ENCODE peak calls at places on chromosomes 5 and 9, in six cellular contexts. One of them, this sample, is unnamed.

GRCh38 chr9:134770972-134771971 is 109.3 kb upstream of the FCN2 start:
- DNase-seq in tibial artery: no peak
- DNase-seq in activated effector memory CD4-positive, alpha-beta T cell treated with anti-CD3 and anti-CD28 coated beads, Interleukin-2, amount 50 U/mL, for 16 hours: no peak
- DNase-seq in amniotic stem cell: no peak
- DNase-seq in COLO829: no peak
- DNase-seq in HTR-8/SVneo: no peak
- DNase-seq in this sample: peak; percentile 56

GRCh38 chr5:16726538-16726946 is 109.7 kb upstream of the RETREG1 start:
- DNase-seq in tibial artery: no peak
- DNase-seq in activated effector memory CD4-positive, alpha-beta T cell treated with anti-CD3 and anti-CD28 coated beads, Interleukin-2, amount 50 U/mL, for 16 hours: no peak
- DNase-seq in amniotic stem cell: no peak
- DNase-seq in COLO829: no peak
- DNase-seq in HTR-8/SVneo: no peak
- DNase-seq in this sample: no peak

GRCh38 chr5:2207966-2208544 is 325.3 kb upstream of the IRX4 start:
- DNase-seq in tibial artery: no peak
- DNase-seq in activated effector memory CD4-positive, alpha-beta T cell treated with anti-CD3 and anti-CD28 coated beads, Interleukin-2, amount 50 U/mL, for 16 hours: no peak
- DNase-seq in amniotic stem cell: no peak
- DNase-seq in COLO829: no peak
- DNase-seq in HTR-8/SVneo: no peak
- DNase-seq in this sample: no peak

GRCh38 chr5:73120222-73121108 is at the start of gene TMEM171:
- DNase-seq in tibial artery: no peak
- DNase-seq in activated effector memory CD4-positive, alpha-beta T cell treated with anti-CD3 and anti-CD28 coated beads, Interleukin-2, amount 50 U/mL, for 16 hours: no peak
- DNase-seq in amniotic stem cell: no peak
- DNase-seq in COLO829: no peak
- DNase-seq in HTR-8/SVneo: peak; percentile 49
- DNase-seq in this sample: no peak

GRCh38 chr5:116133281-116133680 is 48.5 kb downstream of the COMMD10 start:
- DNase-seq in tibial artery: no peak
- DNase-seq in activated effector memory CD4-positive, alpha-beta T cell treated with anti-CD3 and anti-CD28 coated beads, Interleukin-2, amount 50 U/mL, for 16 hours: no peak
- DNase-seq in amniotic stem cell: no peak
- DNase-seq in COLO829: no peak
- DNase-seq in HTR-8/SVneo: no peak
- DNase-seq in this sample: no peak

GRCh38 chr9:2729003-2729402 is 11.7 kb downstream of the KCNV2 start:
- DNase-seq in tibial artery: no peak
- DNase-seq in activated effector memory CD4-positive, alpha-beta T cell treated with anti-CD3 and anti-CD28 coated beads, Interleukin-2, amount 50 U/mL, for 16 hours: no peak
- DNase-seq in amniotic stem cell: no peak
- DNase-seq in COLO829: no peak
- DNase-seq in HTR-8/SVneo: no peak
- DNase-seq in this sample: no peak

GRCh38 chr5:7364226-7364875 is 31.6 kb upstream of the ADCY2 start:
- DNase-seq in tibial artery: no peak
- DNase-seq in activated effector memory CD4-positive, alpha-beta T cell treated with anti-CD3 and anti-CD28 coated beads, Interleukin-2, amount 50 U/mL, for 16 hours: no peak
- DNase-seq in amniotic stem cell: no peak
- DNase-seq in COLO829: no peak
- DNase-seq in HTR-8/SVneo: no peak
- DNase-seq in this sample: no peak

GRCh38 chr5:64707191-64707590 is 16.9 kb downstream of the SHISAL2B start:
- DNase-seq in tibial artery: no peak
- DNase-seq in activated effector memory CD4-positive, alpha-beta T cell treated with anti-CD3 and anti-CD28 coated beads, Interleukin-2, amount 50 U/mL, for 16 hours: no peak
- DNase-seq in amniotic stem cell: no peak
- DNase-seq in COLO829: no peak
- DNase-seq in HTR-8/SVneo: no peak
- DNase-seq in this sample: no peak

This sample was measured in GM13977.